ENCODE peak calls at places on chromosome 10, in four cellular contexts. J, T, G and O are unnamed samples.

GRCh38 chr10:74213571-74214162 is 62.6 kb downstream of the ADK start:
- DNase-seq in G (peak), J (peak), T (peak), O (no peak)

GRCh38 chr10:75195035-75195763 is 15.4 kb upstream of the VDAC2 start:
- DNase-seq in T (no peak), J (no peak), G (no peak), O (no peak)

GRCh38 chr10:4758256-4758655 is 67.8 kb upstream of the AKR1E2 start:
- DNase-seq in J (no peak), T (no peak), G (no peak), O (no peak)

GRCh38 chr10:85635650-85636049 is 730.9 kb downstream of the GRID1 start:
- DNase-seq in T (no peak), G (no peak), J (no peak), O (no peak)

GRCh38 chr10:125926247-125926646 is 29.9 kb downstream of the FANK1 start:
- DNase-seq in J (no peak), T (no peak), G (no peak), O (no peak)

GRCh38 chr10:98267069-98267893 is 713 bp downstream of the LOXL4 start:
- DNase-seq in J (no peak), T (no peak), G (no peak), O (peak)

GRCh38 chr10:112622786-112623185 is 175.8 kb downstream of the VTI1A start:
- DNase-seq in T (no peak), J (no peak), G (no peak), O (no peak)

GRCh38 chr10:60645928-60646433 is 132.3 kb upstream of the CDK1 start:
- DNase-seq in T (no peak), J (no peak), G (no peak), O (no peak)

GRCh38 chr10:124886195-124886594 is 55.7 kb upstream of the ZRANB1 start:
- DNase-seq in T (no peak), G (no peak), J (no peak), O (no peak)

GRCh38 chr10:90437452-90437851 is 420.4 kb downstream of the HTR7 start:
- DNase-seq in T (no peak), J (no peak), G (no peak), O (no peak)

GRCh38 chr10:8043569-8044306 is 10.8 kb upstream of the GATA3 start:
- DNase-seq in T (no peak), J (no peak), G (no peak), O (no peak)

GRCh38 chr10:64093304-64093703 is 572.1 kb downstream of the REEP3 start:
- DNase-seq in G (no peak), J (no peak), T (no peak), O (no peak)

GRCh38 chr10:71383972-71384687 is 12.6 kb upstream of the CDH23 start:
- DNase-seq in J (peak), G (peak), T (peak), O (peak)

GRCh38 chr10:63206997-63207952 is 74.1 kb downstream of the NRBF2 start:
- DNase-seq in T (peak), J (no peak), G (no peak), O (no peak)

GRCh38 chr10:7417103-7417623 is 6.3 kb upstream of the SFMBT2 start:
- DNase-seq in G (no peak), T (no peak), J (no peak), O (no peak)

GRCh38 chr10:119139464-119140067 is 25.9 kb downstream of the SFXN4 start:
- DNase-seq in J (peak), G (peak), T (peak), O (no peak)

GRCh38 chr10:79929409-79929904 is 19.4 kb downstream of the SFTPD start:
- DNase-seq in T (no peak), G (peak), J (peak), O (peak)

GRCh38 chr10:102631525-102632393 is 12.5 kb upstream of the TRIM8 start:
- DNase-seq in G (no peak), J (no peak), T (no peak), O (no peak)

GRCh38 chr10:34690403-34691049 is 124.6 kb downstream of the PARD3 start:
- DNase-seq in G (no peak), J (no peak), T (no peak), O (no peak)

GRCh38 chr10:124010563-124011131 is 82.8 kb downstream of the CHST15 start:
- DNase-seq in T (no peak), G (no peak), J (no peak), O (no peak)

GRCh38 chr10:10514790-10515189 is 502.9 kb upstream of the CELF2 start:
- DNase-seq in J (no peak), T (no peak), G (no peak), O (no peak)

GRCh38 chr10:11468126-11468742 is 143.2 kb downstream of the USP6NL start:
- DNase-seq in J (no peak), T (no peak), G (no peak), O (no peak)

GRCh38 chr10:100742067-100742771 is 3.2 kb upstream of the PAX2 start:
- DNase-seq in G (no peak), T (no peak), J (no peak), O (no peak)

GRCh38 chr10:129556316-129556715 is 89.3 kb downstream of the MGMT start:
- DNase-seq in J (no peak), G (no peak), T (no peak), O (no peak)

GRCh38 chr10:18097524-18097923 is 42.7 kb upstream of the CACNB2 start:
- DNase-seq in T (no peak), G (no peak), J (no peak), O (no peak)

GRCh38 chr10:1903982-1904381 is 166.7 kb upstream of the ADARB2 start:
- DNase-seq in G (no peak), T (no peak), J (no peak), O (no peak)

GRCh38 chr10:69332278-69333010 is 54.1 kb downstream of the HK1 start:
- DNase-seq in T (no peak), J (no peak), G (no peak), O (no peak)

GRCh38 chr10:114538544-114538906 is 119.5 kb downstream of the ABLIM1 start:
- DNase-seq in J (no peak), G (no peak), T (no peak), O (no peak)

GRCh38 chr10:120456626-120457430 is at the start of gene PLPP4:
- DNase-seq in T (no peak), G (no peak), J (peak), O (peak)

GRCh38 chr10:124650820-124651401 is 93.3 kb downstream of the FAM53B start:
- DNase-seq in J (no peak), T (no peak), G (peak), O (no peak)

GRCh38 chr10:121337356-121337936 is 260.8 kb downstream of the FGFR2 start:
- DNase-seq in G (no peak), J (no peak), T (no peak), O (no peak)

GRCh38 chr10:74994714-74995308 is 116.6 kb upstream of the SAMD8 start:
- DNase-seq in G (no peak), J (no peak), T (no peak), O (no peak)

GRCh38 chr10:51860257-51860656 is 160.9 kb upstream of the CSTF2T start:
- DNase-seq in T (no peak), J (no peak), G (no peak), O (no peak)

GRCh38 chr10:95693331-95693667 is 428 bp downstream of the TCTN3 start:
- DNase-seq in T (peak), G (no peak), J (peak), O (no peak)